ENCODE peak calls at places on chromosome 15, in four cellular contexts. Y, U, X and F are unnamed samples.

GRCh38 chr15:65580287-65580686 is 30.6 kb downstream of the INTS14 start:
- DNase-seq in Y (no peak), U (peak; percentile 86), X (peak; percentile 50), F (no peak)

GRCh38 chr15:66484539-66485112 is 12.9 kb downstream of the SNAPC5 start:
- DNase-seq in Y (no peak), U (no peak), X (no peak), F (no peak)

GRCh38 chr15:88918738-88919137 is 5.6 kb upstream of the MFGE8 start:
- DNase-seq in Y (no peak), U (peak; percentile 99), X (no peak), F (peak; percentile 51)

GRCh38 chr15:95884276-95884675 is 446.2 kb upstream of the NR2F2 start:
- DNase-seq in Y (no peak), U (no peak), X (no peak), F (no peak)

GRCh38 chr15:84833447-84833846 is 16.3 kb downstream of the ALPK3 start:
- DNase-seq in Y (peak; percentile 65), U (peak; percentile 78), X (no peak), F (no peak)

GRCh38 chr15:70200511-70200991 is 102.8 kb upstream of the TLE3 start:
- DNase-seq in Y (no peak), U (no peak), X (no peak), F (no peak)

GRCh38 chr15:70474682-70475438 is 288.5 kb downstream of the UACA start:
- DNase-seq in Y (no peak), U (peak; percentile 96), X (peak; percentile 90), F (no peak)

GRCh38 chr15:66595937-66596545 is 30.2 kb upstream of the LCTL start:
- DNase-seq in Y (no peak), U (peak; percentile 54), X (no peak), F (no peak)

GRCh38 chr15:71448688-71449114 is 333.4 kb downstream of the THSD4 start:
- DNase-seq in Y (no peak), U (peak; percentile 71), X (peak; percentile 55), F (peak; percentile 66)

GRCh38 chr15:62110000-62110851 is 43.4 kb downstream of the C2CD4A start:
- DNase-seq in Y (no peak), U (peak; percentile 62), X (peak; percentile 42), F (peak; percentile 55)

GRCh38 chr15:83014205-83014653 is 2.8 kb upstream of the C15orf40 start:
- DNase-seq in Y (no peak), U (no peak), X (no peak), F (no peak)

DNA sequence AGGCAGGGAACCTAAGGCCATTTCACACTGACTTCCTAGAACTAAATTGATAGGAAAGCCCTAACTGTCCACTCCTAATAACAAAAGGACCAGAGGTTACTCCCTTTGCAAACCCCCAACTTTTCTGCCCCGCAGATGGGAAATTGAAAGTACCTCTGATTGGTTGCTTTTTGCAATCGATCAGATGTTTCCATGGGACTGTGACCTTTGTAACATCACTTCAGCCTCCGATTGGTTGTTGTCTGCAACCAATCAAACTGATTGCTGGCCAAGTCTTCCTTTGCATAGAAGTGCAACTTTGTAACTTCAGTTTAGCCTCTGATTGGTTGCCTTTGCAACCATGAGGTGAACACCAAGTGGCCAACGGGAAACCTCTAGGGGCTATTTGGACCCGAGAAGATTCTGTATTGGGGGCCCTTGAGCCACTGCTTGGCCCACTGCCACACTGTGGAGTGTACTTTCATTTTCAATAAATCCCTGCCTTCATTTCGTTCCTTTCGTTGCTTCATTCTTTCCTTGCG is 11.3 kb upstream of the KNL1 start:
- DNase-seq in Y (no peak), U (no peak), X (peak; percentile 43), F (peak; percentile 72)
- TF ChIP-seq POLR2A in Y (no peak), U (no peak), X (no peak), F (no peak)

GRCh38 chr15:68275165-68275746 is 2.3 kb upstream of the FEM1B start:
- DNase-seq in Y (no peak), U (peak; percentile 88), X (no peak), F (no peak)

GRCh38 chr15:68276668-68277067 is 877 bp upstream of the FEM1B start:
- DNase-seq in Y (no peak), U (no peak), X (no peak), F (no peak)

GRCh38 chr15:68271854-68272471 is 5.6 kb upstream of the FEM1B start:
- DNase-seq in Y (peak; percentile 45), U (peak; percentile 92), X (peak; percentile 77), F (peak; percentile 53)

GRCh38 chr15:68274184-68274848 is 3.2 kb upstream of the FEM1B start:
- DNase-seq in Y (no peak), U (no peak), X (no peak), F (no peak)

DNA sequence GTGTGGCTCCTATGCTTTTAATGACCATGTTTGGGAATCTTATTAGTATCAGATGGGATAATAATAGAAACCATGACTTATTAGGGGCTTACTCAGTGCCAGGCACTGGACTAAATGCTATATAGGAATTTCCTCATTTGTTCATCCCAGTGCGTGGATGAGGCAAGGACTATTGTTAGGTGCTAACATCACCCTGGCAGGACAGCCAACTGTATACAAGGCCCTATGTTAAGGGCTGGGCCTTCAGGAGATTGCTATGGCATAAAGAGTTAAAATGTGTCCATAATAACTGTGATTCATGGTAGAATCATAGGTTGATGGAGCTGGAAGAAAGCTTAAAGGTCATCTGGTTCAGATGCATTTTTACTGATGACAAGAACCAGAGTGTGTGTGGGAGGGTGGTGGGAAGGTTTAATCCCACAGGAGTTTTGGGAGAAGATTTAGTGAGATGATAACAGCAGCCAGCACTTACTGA is 4.7 kb upstream of the FEM1B start:
- DNase-seq in Y (no peak), U (peak; percentile 86), X (no peak), F (no peak)
- H3K4me1 ChIP-seq in Y (peaks cover 5% of the 10 kb centered on the region), U (peaks cover 38% of the 10 kb centered on the region), X (peaks cover 56% of the 10 kb centered on the region), F (peaks cover 10% of the 10 kb centered on the region)

GRCh38 chr15:76929011-76929760 is 2.4 kb upstream of the RCN2 start:
- DNase-seq in Y (no peak), U (no peak), X (no peak), F (no peak)

GRCh38 chr15:76932090-76932966 is 779 bp downstream of the RCN2 start:
- DNase-seq in Y (no peak), U (peak; percentile 6), X (peak; percentile 23), F (no peak)

GRCh38 chr15:76930831-76931396 is 635 bp upstream of the RCN2 start:
- DNase-seq in Y (no peak), U (no peak), X (no peak), F (no peak)

GRCh38 chr15:76928231-76928630 is 3.3 kb upstream of the RCN2 start:
- DNase-seq in Y (no peak), U (no peak), X (no peak), F (no peak)

GRCh38 chr15:76931397-76932089 is at the start of gene RCN2:
- DNase-seq in Y (peak; percentile 94), U (peak; percentile 90), X (peak; percentile 93), F (peak; percentile 96)
- TF ChIP-seq POLR2A in Y (peak; percentile 69), U (peak; percentile 24), X (peak; percentile 96), F (peak; percentile 89)

DNA sequence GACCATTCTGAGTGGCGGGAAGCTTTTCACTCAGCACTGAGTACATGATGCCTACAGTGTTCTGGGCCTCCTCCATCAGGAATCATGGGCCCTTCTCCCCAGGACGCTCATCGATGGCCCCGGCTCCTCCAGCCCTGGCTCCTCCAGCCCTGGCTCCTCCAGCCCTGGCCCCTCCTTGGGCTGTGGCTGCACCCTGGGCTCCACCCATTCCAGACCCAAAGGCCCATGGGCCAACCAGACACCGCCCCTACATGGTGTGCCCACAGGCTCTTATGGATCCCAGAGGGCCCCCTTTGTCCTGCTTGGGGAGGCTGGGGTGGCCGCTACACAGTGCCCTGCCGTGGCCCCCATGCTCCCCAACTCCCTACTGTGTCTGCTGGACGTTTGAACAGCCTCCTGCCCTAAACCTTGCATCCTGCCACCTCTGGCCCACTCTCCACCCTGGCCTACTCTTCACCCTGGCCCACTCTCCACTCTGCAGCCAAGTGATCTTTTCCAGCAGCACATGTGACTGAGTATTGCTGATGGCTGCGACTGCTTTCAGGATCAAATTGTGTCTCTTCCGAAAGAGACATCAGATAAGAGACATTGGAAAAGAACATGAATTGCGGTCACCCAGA is 57.9 kb downstream of the APBA2 start:
- DNase-seq in Y (no peak), U (no peak), X (no peak), F (no peak)
- H3K4me1 ChIP-seq in Y (no peaks in the 10 kb centered on the region), U (no peaks in the 10 kb centered on the region), X (no peaks in the 10 kb centered on the region), F (no peaks in the 10 kb centered on the region)

GRCh38 chr15:57557810-57558209 is 33.9 kb upstream of the MYZAP start:
- DNase-seq in Y (no peak), U (no peak), X (no peak), F (no peak)

GRCh38 chr15:57559875-57560274 is 31.8 kb upstream of the MYZAP start:
- DNase-seq in Y (peak; percentile 63), U (no peak), X (peak; percentile 69), F (peak; percentile 77)

GRCh38 chr15:57562220-57562769 is 29.4 kb upstream of the MYZAP start:
- DNase-seq in Y (no peak), U (no peak), X (no peak), F (no peak)

GRCh38 chr15:57563416-57563815 is 28.3 kb upstream of the MYZAP start:
- DNase-seq in Y (no peak), U (no peak), X (no peak), F (no peak)

DNA sequence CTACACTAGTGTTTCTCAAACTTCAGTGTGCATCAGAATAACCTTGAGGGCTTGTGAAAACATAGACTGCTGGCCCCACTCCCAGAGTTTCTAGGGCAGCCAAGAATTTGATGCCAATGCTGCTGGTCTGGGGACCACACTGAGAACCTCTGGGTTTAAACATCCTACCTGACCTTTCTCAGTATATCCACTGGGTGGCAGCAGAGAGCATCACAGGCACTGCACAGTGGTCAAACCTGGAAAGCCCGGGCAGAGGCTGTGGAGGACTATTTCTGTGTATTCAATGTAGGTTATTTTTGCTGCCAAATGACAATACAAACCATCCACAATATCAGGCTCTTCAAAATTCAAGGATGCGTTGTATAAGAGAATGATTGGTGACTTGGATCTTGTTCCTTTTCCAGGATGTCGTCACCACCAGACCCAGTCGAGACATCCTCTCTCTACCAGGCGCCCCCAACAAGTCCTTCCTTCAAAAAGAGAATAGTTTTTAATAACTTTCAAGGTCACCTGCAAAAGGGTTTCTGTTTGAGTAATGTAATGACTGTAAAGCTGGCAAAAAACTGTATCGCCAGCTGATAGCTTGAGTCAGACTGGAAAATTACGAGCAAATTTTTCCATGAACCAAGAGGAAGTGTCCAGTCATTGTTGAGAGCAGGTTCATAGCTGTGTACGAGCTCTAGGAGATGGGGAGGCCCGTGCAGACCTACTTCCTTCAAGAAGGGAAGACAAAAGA is 30.6 kb upstream of the MYZAP start:
- DNase-seq in Y (peak; percentile 76), U (peak; percentile 65), X (peak; percentile 77), F (peak; percentile 89)
- TF ChIP-seq POLR2A in Y (no peak), U (no peak), X (no peak), F (no peak)

GRCh38 chr15:56923174-56923579 is 4.7 kb downstream of the TCF12 start:
- DNase-seq in Y (no peak), U (no peak), X (no peak), F (no peak)
- H3K4me1 ChIP-seq in Y (peaks cover 4% of the 10 kb centered on the region), U (peaks cover 2% of the 10 kb centered on the region), X (peaks cover 53% of the 10 kb centered on the region), F (peaks cover 20% of the 10 kb centered on the region)

GRCh38 chr15:29490747-29491471 is 221.3 kb upstream of the NSMCE3 start:
- DNase-seq in Y (no peak), U (no peak), X (no peak), F (no peak)
- TF ChIP-seq POLR2A in Y (no peak), U (no peak), X (no peak), F (no peak)

GRCh38 chr15:34209421-34210282 is at the start of gene KATNBL1:
- DNase-seq in Y (peak; percentile 98), U (peak; percentile 90), X (peak; percentile 86), F (peak; percentile 98)
- H3K4me1 ChIP-seq in Y (peaks cover 4% of the 10 kb centered on the region), U (peaks cover 2% of the 10 kb centered on the region), X (peaks cover 12% of the 10 kb centered on the region), F (peaks cover 17% of the 10 kb centered on the region)

GRCh38 chr15:27949089-27949488 is 150.0 kb downstream of the OCA2 start:
- DNase-seq in Y (no peak), U (no peak), X (no peak), F (no peak)
- TF ChIP-seq POLR2A in Y (no peak), U (no peak), X (no peak), F (no peak)